ENCODE peak calls at places on chromosomes 3 and 15, in four cellular contexts. One of them, this sample, is unnamed.
A peak's percentile ranks its signal among the peaks of the same experiment; 100 is the strongest.

GRCh38 chr3:49900491-49901153 is 3.1 kb downstream of the MST1R start:
- DNase-seq in HepG2: no peak
- DNase-seq in K562: no peak
- DNase-seq in GM12878: no peak
- DNase-seq in this sample: peak; percentile 92

GRCh38 chr3:151864423-151865101 is 8.9 kb upstream of the SUCNR1 start:
- DNase-seq in HepG2: no peak
- DNase-seq in K562: no peak
- DNase-seq in GM12878: no peak
- DNase-seq in this sample: peak; percentile 35

GRCh38 chr3:45758871-45759270 is 37.5 kb downstream of the SLC6A20 start:
- DNase-seq in HepG2: no peak
- DNase-seq in K562: no peak
- DNase-seq in GM12878: no peak
- DNase-seq in this sample: no peak

GRCh38 chr3:125163739-125164601 is 48.6 kb downstream of the SLC12A8 start:
- DNase-seq in HepG2: peak; percentile 31
- DNase-seq in K562: no peak
- DNase-seq in GM12878: no peak
- DNase-seq in this sample: no peak

GRCh38 chr15:62847900-62848489 is 194.6 kb upstream of the TPM1 start:
- DNase-seq in HepG2: peak; percentile 44
- DNase-seq in K562: peak; percentile 72
- DNase-seq in GM12878: no peak
- DNase-seq in this sample: peak; percentile 53

GRCh38 chr15:35912196-35912595 is 366.2 kb upstream of the DPH6 start:
- DNase-seq in HepG2: no peak
- DNase-seq in K562: no peak
- DNase-seq in GM12878: no peak
- DNase-seq in this sample: no peak

GRCh38 chr3:100902572-100902971 is 90.6 kb downstream of the ABI3BP start:
- DNase-seq in HepG2: no peak
- DNase-seq in K562: no peak
- DNase-seq in GM12878: no peak
- DNase-seq in this sample: no peak

GRCh38 chr3:133887951-133888703 is 7.6 kb downstream of the RAB6B start:
- DNase-seq in HepG2: no peak
- DNase-seq in K562: no peak
- DNase-seq in GM12878: no peak
- DNase-seq in this sample: no peak

GRCh38 chr15:90552162-90552928 is 22.6 kb downstream of the CRTC3 start:
- DNase-seq in HepG2: no peak
- DNase-seq in K562: no peak
- DNase-seq in GM12878: no peak
- DNase-seq in this sample: no peak

GRCh38 chr15:89416339-89417183 is 79.8 kb downstream of the RHCG start:
- DNase-seq in HepG2: peak; percentile 66
- DNase-seq in K562: peak; percentile 91
- DNase-seq in GM12878: no peak
- DNase-seq in this sample: peak; percentile 71

GRCh38 chr3:186362988-186363387 is 954 bp upstream of the DGKG start:
- DNase-seq in HepG2: no peak
- DNase-seq in K562: no peak
- DNase-seq in GM12878: no peak
- DNase-seq in this sample: no peak

GRCh38 chr3:106326941-106327765 is 458.3 kb upstream of the CBLB start:
- DNase-seq in HepG2: no peak
- DNase-seq in K562: no peak
- DNase-seq in GM12878: no peak
- DNase-seq in this sample: no peak

GRCh38 chr3:101677436-101678286 is 729 bp upstream of the ZBTB11 start:
- DNase-seq in HepG2: no peak
- DNase-seq in K562: no peak
- DNase-seq in GM12878: no peak
- DNase-seq in this sample: no peak

GRCh38 chr3:184040010-184040409 is 8.5 kb downstream of the HTR3D start:
- DNase-seq in HepG2: peak; percentile 38
- DNase-seq in K562: peak; percentile 22
- DNase-seq in GM12878: no peak
- DNase-seq in this sample: peak; percentile 26

GRCh38 chr3:29240248-29240647 is 40.6 kb upstream of the RBMS3 start:
- DNase-seq in HepG2: no peak
- DNase-seq in K562: no peak
- DNase-seq in GM12878: no peak
- DNase-seq in this sample: no peak

GRCh38 chr3:184135149-184135910 is at the start of gene EIF2B5:
- DNase-seq in HepG2: peak; percentile 95
- DNase-seq in K562: peak; percentile 90
- DNase-seq in GM12878: peak; percentile 84
- DNase-seq in this sample: peak; percentile 89

GRCh38 chr3:109930592-109930991 is 593.2 kb upstream of the DPPA4 start:
- DNase-seq in HepG2: no peak
- DNase-seq in K562: no peak
- DNase-seq in GM12878: no peak
- DNase-seq in this sample: no peak

GRCh38 chr3:150349314-150350097 is 58.6 kb upstream of the TSC22D2 start:
- DNase-seq in HepG2: no peak
- DNase-seq in K562: no peak
- DNase-seq in GM12878: no peak
- DNase-seq in this sample: no peak

GRCh38 chr15:62569460-62570404 is 404.6 kb upstream of the C2CD4B start:
- DNase-seq in HepG2: peak; percentile 97
- DNase-seq in K562: no peak
- DNase-seq in GM12878: no peak
- DNase-seq in this sample: no peak

GRCh38 chr3:11643212-11644087 is at the start of gene VGLL4:
- DNase-seq in HepG2: peak; percentile 80
- DNase-seq in K562: peak; percentile 59
- DNase-seq in GM12878: no peak
- DNase-seq in this sample: peak; percentile 46

GRCh38 chr3:169454823-169455222 is 208.7 kb downstream of the MECOM start:
- DNase-seq in HepG2: no peak
- DNase-seq in K562: no peak
- DNase-seq in GM12878: no peak
- DNase-seq in this sample: no peak

GRCh38 chr15:93152264-93152884 is 63.4 kb upstream of the RGMA start:
- DNase-seq in HepG2: no peak
- DNase-seq in K562: no peak
- DNase-seq in GM12878: no peak
- DNase-seq in this sample: no peak

GRCh38 chr3:55609230-55610100 is 122.4 kb upstream of the WNT5A start:
- DNase-seq in HepG2: no peak
- DNase-seq in K562: no peak
- DNase-seq in GM12878: no peak
- DNase-seq in this sample: no peak

DNA sequence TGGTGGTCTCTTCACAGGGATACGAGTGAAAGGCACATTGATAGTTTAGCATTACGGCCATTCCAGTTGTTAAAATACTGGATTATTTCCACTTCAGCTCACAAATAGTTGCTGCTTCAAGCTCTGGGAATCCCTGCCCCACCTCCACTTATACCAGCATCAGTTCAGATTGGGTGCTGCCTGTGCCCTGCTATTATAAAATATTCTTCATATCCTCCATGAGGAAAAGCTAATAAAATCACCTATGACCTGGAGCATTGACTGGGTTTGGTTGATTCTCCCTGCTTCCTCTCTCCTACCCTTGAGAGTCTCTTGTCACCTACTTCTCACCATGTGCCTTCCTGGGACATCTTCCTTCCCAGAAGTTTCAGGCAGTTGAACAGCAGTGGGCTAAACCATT is 529.0 kb downstream of the MCTP2 start:
- DNase-seq in HepG2: no peak
- DNase-seq in K562: no peak
- DNase-seq in GM12878: no peak
- DNase-seq in this sample: no peak
- TF ChIP-seq ATF3 in HepG2: no peak
- TF ChIP-seq ATF3 in K562: no peak
- TF ChIP-seq ATF3 in GM12878: no peak
- TF ChIP-seq ATF3 in this sample: no peak

GRCh38 chr15:100759116-100759515 is 120.5 kb upstream of the ALDH1A3 start:
- DNase-seq in HepG2: no peak
- DNase-seq in K562: no peak
- DNase-seq in GM12878: no peak
- DNase-seq in this sample: no peak
- H3K4me3 ChIP-seq in HepG2: no peak overlapping the region
- H3K4me3 ChIP-seq in K562: no peak overlapping the region
- H3K4me3 ChIP-seq in GM12878: no peak overlapping the region
- H3K4me3 ChIP-seq in this sample: peak overlapping the region; percentile 42

DNA sequence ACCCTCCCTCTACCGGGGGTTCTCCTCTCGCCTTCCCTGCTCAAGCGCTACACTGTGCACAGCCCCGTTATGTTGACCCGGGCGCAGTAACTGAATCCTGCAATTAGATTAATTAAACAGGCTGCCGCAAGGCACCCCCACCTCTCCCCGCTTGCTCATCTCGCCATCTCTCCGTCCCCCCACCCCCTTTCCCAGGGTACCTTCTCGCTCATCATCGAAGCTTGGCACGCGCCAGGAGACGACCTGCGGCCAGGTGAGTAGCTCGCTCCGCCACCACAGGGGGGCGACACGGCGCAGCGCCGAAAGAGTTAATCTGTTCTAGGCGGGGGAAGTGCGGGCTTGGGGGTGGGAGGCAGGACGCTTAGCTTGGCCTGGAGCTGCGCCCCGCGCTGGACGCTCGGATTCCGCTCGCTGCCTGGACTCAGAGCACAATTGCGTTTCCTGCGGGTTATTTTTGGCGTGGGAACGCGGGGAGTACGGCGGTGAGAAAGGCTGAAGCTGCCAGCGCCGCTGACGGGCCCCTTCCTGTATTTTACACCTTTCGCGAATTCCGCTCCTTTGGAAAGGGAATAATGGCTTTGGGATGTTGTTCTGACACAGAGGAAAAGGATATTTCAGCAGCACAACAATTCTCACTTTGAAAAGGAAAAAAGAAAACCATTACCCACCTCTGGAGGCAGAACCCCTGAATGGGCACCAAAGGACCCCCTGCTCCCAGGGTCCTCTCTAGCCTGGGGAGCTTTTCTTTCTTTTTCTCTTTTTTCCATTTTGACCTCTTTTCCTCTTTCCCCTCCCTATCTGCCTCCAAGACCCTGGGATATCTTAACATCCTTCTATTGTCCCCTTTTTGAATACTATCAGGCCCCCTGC is 1.5 kb downstream of the DLL4 start:
- DNase-seq in HepG2: peak; percentile 47
- DNase-seq in K562: peak; percentile 82
- DNase-seq in GM12878: no peak
- DNase-seq in this sample: peak; percentile 70
- TF ChIP-seq EZH2 in HepG2: no peak
- TF ChIP-seq EZH2 in K562: no peak
- TF ChIP-seq EZH2 in GM12878: no peak
- TF ChIP-seq EZH2 in this sample: no peak

GRCh38 chr3:43919067-43919466 is 228.3 kb downstream of the ABHD5 start:
- DNase-seq in HepG2: no peak
- DNase-seq in K562: no peak
- DNase-seq in GM12878: no peak
- DNase-seq in this sample: no peak

GRCh38 chr3:43913036-43913435 is 222.3 kb downstream of the ABHD5 start:
- DNase-seq in HepG2: no peak
- DNase-seq in K562: no peak
- DNase-seq in GM12878: no peak
- DNase-seq in this sample: no peak

GRCh38 chr3:43914269-43914668 is 223.5 kb downstream of the ABHD5 start:
- DNase-seq in HepG2: no peak
- DNase-seq in K562: no peak
- DNase-seq in GM12878: no peak
- DNase-seq in this sample: no peak

GRCh38 chr3:43913549-43913948 is 222.8 kb downstream of the ABHD5 start:
- DNase-seq in HepG2: no peak
- DNase-seq in K562: no peak
- DNase-seq in GM12878: no peak
- DNase-seq in this sample: no peak

GRCh38 chr3:43915546-43915945 is 224.8 kb downstream of the ABHD5 start:
- DNase-seq in HepG2: no peak
- DNase-seq in K562: no peak
- DNase-seq in GM12878: no peak
- DNase-seq in this sample: no peak
- TF ChIP-seq ATF3 in HepG2: no peak
- TF ChIP-seq ATF3 in K562: no peak
- TF ChIP-seq ATF3 in GM12878: no peak
- TF ChIP-seq ATF3 in this sample: no peak

DNA sequence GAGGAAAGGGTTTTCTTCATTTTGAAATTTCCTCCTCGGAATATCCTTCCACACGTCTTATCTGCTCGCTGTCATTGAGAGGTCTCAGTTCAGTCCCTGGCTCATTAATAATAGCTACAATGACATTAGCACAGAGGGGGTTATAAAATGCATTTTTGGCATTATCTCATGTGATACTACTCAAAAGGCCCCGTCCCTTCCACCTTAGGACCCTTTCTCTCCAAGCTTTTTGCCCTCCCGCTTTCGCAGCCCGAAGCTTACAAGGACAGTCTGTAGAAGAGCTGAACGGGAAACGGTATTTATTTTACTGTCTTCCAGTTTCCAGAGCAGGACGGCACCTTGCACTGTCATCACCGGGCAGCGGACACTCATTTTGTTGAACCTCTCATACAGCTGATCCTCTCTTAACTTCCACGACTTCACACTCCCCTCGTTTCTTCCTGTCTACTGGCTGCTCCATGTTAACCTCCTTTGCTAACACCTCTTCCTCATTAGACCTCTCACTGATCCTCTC is 5.6 kb upstream of the PLEKHO2 start:
- DNase-seq in HepG2: no peak
- DNase-seq in K562: no peak
- DNase-seq in GM12878: no peak
- DNase-seq in this sample: no peak
- H3K4me3 ChIP-seq in HepG2: no peak overlapping the region
- H3K4me3 ChIP-seq in K562: no peak overlapping the region
- H3K4me3 ChIP-seq in GM12878: no peak overlapping the region
- H3K4me3 ChIP-seq in this sample: no peak overlapping the region

GRCh38 chr3:181726351-181727121 is 14.8 kb downstream of the SOX2 start:
- DNase-seq in HepG2: no peak
- DNase-seq in K562: no peak
- DNase-seq in GM12878: no peak
- DNase-seq in this sample: no peak
- TF ChIP-seq EZH2 in HepG2: no peak
- TF ChIP-seq EZH2 in K562: no peak
- TF ChIP-seq EZH2 in GM12878: no peak
- TF ChIP-seq EZH2 in this sample: no peak

GRCh38 chr3:171996178-171996817 is 43.1 kb upstream of the FNDC3B start:
- DNase-seq in HepG2: no peak
- DNase-seq in K562: no peak
- DNase-seq in GM12878: no peak
- DNase-seq in this sample: no peak

GRCh38 chr3:171994646-171995441 is 44.5 kb upstream of the FNDC3B start:
- DNase-seq in HepG2: peak; percentile 41
- DNase-seq in K562: no peak
- DNase-seq in GM12878: no peak
- DNase-seq in this sample: no peak

GRCh38 chr3:171991166-171991565 is 48.2 kb upstream of the FNDC3B start:
- DNase-seq in HepG2: peak; percentile 92
- DNase-seq in K562: no peak
- DNase-seq in GM12878: no peak
- DNase-seq in this sample: no peak

GRCh38 chr3:171995486-171995885 is 43.9 kb upstream of the FNDC3B start:
- DNase-seq in HepG2: no peak
- DNase-seq in K562: no peak
- DNase-seq in GM12878: no peak
- DNase-seq in this sample: no peak
- TF ChIP-seq ATF3 in HepG2: no peak
- TF ChIP-seq ATF3 in K562: no peak
- TF ChIP-seq ATF3 in GM12878: no peak
- TF ChIP-seq ATF3 in this sample: no peak

GRCh38 chr15:77631790-77632551 is 741 bp downstream of the LINGO1 start:
- DNase-seq in HepG2: no peak
- DNase-seq in K562: peak; percentile 64
- DNase-seq in GM12878: no peak
- DNase-seq in this sample: no peak
- H3K4me3 ChIP-seq in HepG2: peak overlapping the region; percentile 35
- H3K4me3 ChIP-seq in K562: peak overlapping the region; percentile 48
- H3K4me3 ChIP-seq in GM12878: no peak overlapping the region
- H3K4me3 ChIP-seq in this sample: peak overlapping the region; percentile 63

This sample was measured in HCT116.